ENCODE peak calls at places on chromosome 9, in eight cellular contexts. S is sigmoid colon; X is cardiac muscle cell; R is CD8-positive, alpha-beta T cell; I is A549; O is upper lobe of right lung; P is ovary; Z is lower lobe of right lung. V is an unnamed sample.

GRCh38 chr9:71506821-71507220 is 261.5 kb downstream of the CEMIP2 start:
- DNase-seq in S (no peak), X (no peak), R (no peak), I (peak; percentile 27), O (no peak), P (no peak), Z (no peak), V (peak; percentile 18)

GRCh38 chr9:96651626-96652025 is 3.5 kb downstream of the PRXL2C start:
- DNase-seq in S (no peak), X (peak; percentile 13), R (no peak), I (peak; percentile 47), O (no peak), P (no peak), Z (no peak), V (no peak)

GRCh38 chr9:125137200-125137599 is 6.1 kb downstream of the SCAI start:
- DNase-seq in S (no peak), X (no peak), R (no peak), I (no peak), O (no peak), P (no peak), Z (no peak), V (no peak)

GRCh38 chr9:127904518-127904887 is 5.1 kb upstream of the ST6GALNAC6 start:
- DNase-seq in S (peak; percentile 74), X (peak; percentile 77), R (no peak), I (no peak), O (peak; percentile 88), P (peak; percentile 89), Z (peak; percentile 89), V (no peak)

GRCh38 chr9:94166237-94167054 is 82.2 kb downstream of the PTPDC1 start:
- DNase-seq in S (peak; percentile 99), X (peak; percentile 100), R (peak; percentile 94), I (peak; percentile 94), O (peak; percentile 98), P (peak; percentile 98), Z (peak; percentile 97), V (peak; percentile 97)

GRCh38 chr9:5671711-5672353 is 42.9 kb downstream of the RIC1 start:
- DNase-seq in S (no peak), X (no peak), R (no peak), I (no peak), O (no peak), P (no peak), Z (no peak), V (no peak)

GRCh38 chr9:29816954-29817703 is 2243.8 kb upstream of the C9orf72 start:
- DNase-seq in S (no peak), X (no peak), R (no peak), I (no peak), O (no peak), P (no peak), Z (no peak), V (no peak)

GRCh38 chr9:125472926-125473701 is 211.5 kb downstream of the GAPVD1 start:
- DNase-seq in S (peak; percentile 79), X (peak; percentile 91), R (no peak), I (no peak), O (no peak), P (peak; percentile 73), Z (no peak), V (no peak)

GRCh38 chr9:12817702-12818101 is 42.9 kb downstream of the LURAP1L start:
- DNase-seq in S (peak; percentile 71), X (no peak), R (no peak), I (peak; percentile 44), O (peak; percentile 76), P (no peak), Z (peak; percentile 73), V (no peak)

GRCh38 chr9:106797299-106797698 is 65.7 kb upstream of the ZNF462 start:
- DNase-seq in S (no peak), X (no peak), R (no peak), I (no peak), O (no peak), P (no peak), Z (no peak), V (no peak)

GRCh38 chr9:95726756-95727155 is 148.7 kb upstream of the ERCC6L2 start:
- DNase-seq in S (no peak), X (peak; percentile 69), R (no peak), I (peak; percentile 36), O (no peak), P (no peak), Z (no peak), V (no peak)

GRCh38 chr9:35660966-35661413 is 2.9 kb downstream of the CCDC107 start:
- DNase-seq in S (peak; percentile 80), X (peak; percentile 78), R (no peak), I (no peak), O (no peak), P (no peak), Z (no peak), V (no peak)

GRCh38 chr9:133761641-133762248 is 23.6 kb upstream of the SARDH start:
- DNase-seq in S (peak; percentile 56), X (no peak), R (no peak), I (no peak), O (peak; percentile 53), P (peak; percentile 17), Z (no peak), V (peak; percentile 3)

GRCh38 chr9:132560604-132561304 is 21.7 kb upstream of the BARHL1 start:
- DNase-seq in S (no peak), X (peak; percentile 45), R (no peak), I (no peak), O (no peak), P (no peak), Z (no peak), V (no peak)

GRCh38 chr9:76586555-76587314 is 127.8 kb downstream of the GCNT1 start:
- DNase-seq in S (no peak), X (no peak), R (no peak), I (no peak), O (no peak), P (no peak), Z (no peak), V (no peak)

GRCh38 chr9:23220957-23221356 is 605.1 kb downstream of the ELAVL2 start:
- DNase-seq in S (no peak), X (no peak), R (no peak), I (no peak), O (no peak), P (no peak), Z (no peak), V (no peak)

GRCh38 chr9:105067895-105068580 is 140.1 kb upstream of the ABCA1 start:
- DNase-seq in S (no peak), X (no peak), R (no peak), I (no peak), O (no peak), P (no peak), Z (no peak), V (no peak)

GRCh38 chr9:97660847-97661246 is 27.2 kb downstream of the NCBP1 start:
- DNase-seq in S (no peak), X (no peak), R (no peak), I (no peak), O (no peak), P (no peak), Z (no peak), V (no peak)

GRCh38 chr9:132201139-132201538 is 39.3 kb downstream of the NTNG2 start:
- DNase-seq in S (no peak), X (no peak), R (no peak), I (no peak), O (peak; percentile 89), P (no peak), Z (peak; percentile 83), V (no peak)

GRCh38 chr9:83219154-83219923 is 156.4 kb upstream of the RASEF start:
- DNase-seq in S (peak; percentile 79), X (peak; percentile 92), R (no peak), I (peak; percentile 81), O (peak; percentile 93), P (peak; percentile 87), Z (peak; percentile 87), V (peak; percentile 86)
- H3K27ac ChIP-seq in S (peak overlapping the region; percentile 72), X (peak overlapping the region; percentile 34), R (no peak overlapping the region), I (peak overlapping the region; percentile 56), O (peak overlapping the region; percentile 85), P (no peak overlapping the region), Z (peak overlapping the region; percentile 70), V (peak overlapping the region; percentile 44)

GRCh38 chr9:109417585-109418544 is 80.2 kb downstream of the PTPN3 start:
- DNase-seq in S (no peak), X (no peak), R (no peak), I (no peak), O (no peak), P (no peak), Z (no peak), V (peak; percentile 25)

GRCh38 chr9:109418827-109419226 is 79.3 kb downstream of the PTPN3 start:
- DNase-seq in S (no peak), X (no peak), R (no peak), I (no peak), O (no peak), P (no peak), Z (no peak), V (no peak)

GRCh38 chr9:109417054-109417453 is 81.1 kb downstream of the PTPN3 start:
- DNase-seq in S (no peak), X (no peak), R (no peak), I (no peak), O (no peak), P (no peak), Z (no peak), V (no peak)

GRCh38 chr9:109421034-109421700 is 76.9 kb downstream of the PTPN3 start:
- DNase-seq in S (no peak), X (peak; percentile 65), R (no peak), I (no peak), O (no peak), P (no peak), Z (no peak), V (peak; percentile 37)

GRCh38 chr9:109419531-109419930 is 78.6 kb downstream of the PTPN3 start:
- DNase-seq in S (no peak), X (no peak), R (no peak), I (no peak), O (no peak), P (no peak), Z (no peak), V (no peak)
- H3K4me3 ChIP-seq in S (no peak overlapping the region), X (no peak overlapping the region), R (no peak overlapping the region), I (no peak overlapping the region), O (no peak overlapping the region), P (no peak overlapping the region), Z (no peak overlapping the region), V (peak overlapping the region; percentile 65)

GRCh38 chr9:21680590-21680989 is 121.8 kb upstream of the MTAP start:
- DNase-seq in S (no peak), X (no peak), R (no peak), I (no peak), O (no peak), P (no peak), Z (no peak), V (no peak)

GRCh38 chr9:21674894-21675293 is 127.5 kb upstream of the MTAP start:
- DNase-seq in S (no peak), X (no peak), R (no peak), I (no peak), O (no peak), P (no peak), Z (no peak), V (no peak)

GRCh38 chr9:21679432-21679831 is 123.0 kb upstream of the MTAP start:
- DNase-seq in S (no peak), X (peak; percentile 16), R (no peak), I (no peak), O (no peak), P (no peak), Z (no peak), V (no peak)

GRCh38 chr9:21677834-21678233 is 124.6 kb upstream of the MTAP start:
- DNase-seq in S (no peak), X (no peak), R (no peak), I (peak; percentile 43), O (no peak), P (no peak), Z (no peak), V (no peak)

GRCh38 chr9:21677387-21677786 is 125.0 kb upstream of the MTAP start:
- DNase-seq in S (no peak), X (no peak), R (no peak), I (no peak), O (no peak), P (no peak), Z (no peak), V (no peak)
- TF ChIP-seq CTCF in S (no peak), X (no peak), R (no peak), I (no peak), O (no peak), P (no peak), Z (no peak), V (no peak)

GRCh38 chr9:70475211-70475610 is 60.8 kb upstream of the KLF9 start:
- DNase-seq in S (no peak), X (no peak), R (no peak), I (no peak), O (no peak), P (no peak), Z (no peak), V (no peak)
- H3K27ac ChIP-seq in S (peak overlapping the region; percentile 93), X (no peak overlapping the region), R (no peak overlapping the region), I (peak overlapping the region; percentile 28), O (peak overlapping the region; percentile 52), P (no peak overlapping the region), Z (peak overlapping the region; percentile 64), V (no peak overlapping the region)